ENCODE peak calls at places on chromosomes 6 and 20, in six cellular contexts. Q is ovary; O is CD8-positive, alpha-beta T cell; I is cardiac muscle cell; X is PC-3; S is fibroblast of lung. A is an unnamed sample. For H3K4me1 and H3K9me3, the result is how much of the 10 kb centered on the place peaks cover.

GRCh38 chr20:35992713-35993335 is 24.4 kb downstream of the CNBD2 start:
- DNase-seq in Q (peak), O (peak), I (peak), X (peak), S (peak), A (no peak)

GRCh38 chr6:29561091-29561490 is 1.6 kb upstream of the UBD start:
- DNase-seq in Q (no peak), O (no peak), I (no peak), X (no peak), S (no peak), A (no peak)

GRCh38 chr6:134882426-134883038 is 67.4 kb downstream of the ALDH8A1 start:
- DNase-seq in Q (peak), O (peak), I (peak), X (peak), S (peak), A (peak)

GRCh38 chr20:31497838-31498540 is 16.3 kb upstream of the HM13 start:
- DNase-seq in Q (no peak), O (no peak), I (peak), X (no peak), S (peak), A (no peak)

GRCh38 chr6:148470606-148471299 is 128.1 kb downstream of the SASH1 start:
- DNase-seq in Q (no peak), O (no peak), I (no peak), X (no peak), S (no peak), A (no peak)

GRCh38 chr6:31831350-31832215 is 4.0 kb downstream of the HSPA1B start:
- DNase-seq in Q (no peak), O (no peak), I (no peak), X (no peak), S (no peak), A (no peak)

GRCh38 chr20:24782801-24783630 is 166.1 kb upstream of the CST7 start:
- DNase-seq in Q (no peak), O (no peak), I (no peak), X (peak), S (no peak), A (no peak)

GRCh38 chr20:19833395-19833794 is 75.3 kb downstream of the RIN2 start:
- DNase-seq in Q (no peak), O (no peak), I (no peak), X (no peak), S (no peak), A (no peak)

GRCh38 chr6:106799008-106799952 is 169.9 kb downstream of the QRSL1 start:
- DNase-seq in Q (no peak), O (no peak), I (peak), X (peak), S (peak), A (no peak)

DNA sequence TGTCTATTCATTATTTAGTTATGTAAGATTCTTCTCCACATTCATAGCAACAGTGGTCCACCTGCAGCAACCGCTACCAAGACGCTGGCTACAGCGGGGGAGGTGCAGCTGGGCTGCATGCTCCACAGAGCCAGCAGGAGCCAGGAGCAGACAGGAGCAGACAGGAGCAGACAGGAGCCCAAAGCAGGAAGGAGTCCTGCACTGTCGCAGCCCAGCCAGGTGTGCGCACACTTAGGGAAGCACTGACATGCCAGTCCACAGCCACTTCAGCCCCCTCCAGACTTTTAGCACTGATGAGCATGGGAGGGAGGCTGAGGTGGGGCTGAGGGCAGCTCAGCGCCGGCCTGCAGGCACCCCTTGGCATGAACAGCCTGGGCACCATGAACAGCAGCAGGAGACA is 19.6 kb downstream of the KIF16B start:
- DNase-seq in Q (no peak), O (no peak), I (no peak), X (no peak), S (no peak), A (no peak)
- H3K4me3 ChIP-seq in Q (no peak), O (no peak), I (no peak), X (no peak), S (no peak), A (no peak)

GRCh38 chr6:13406781-13407180 is 78.4 kb upstream of the TBC1D7 start:
- DNase-seq in Q (no peak), O (no peak), I (peak), X (no peak), S (no peak), A (no peak)

GRCh38 chr6:13404892-13405254 is 76.5 kb upstream of the TBC1D7 start:
- DNase-seq in Q (no peak), O (no peak), I (no peak), X (no peak), S (no peak), A (no peak)

GRCh38 chr6:13406051-13406477 is 77.7 kb upstream of the TBC1D7 start:
- DNase-seq in Q (no peak), O (no peak), I (no peak), X (no peak), S (no peak), A (no peak)

GRCh38 chr6:13402711-13403110 is 74.4 kb upstream of the TBC1D7 start:
- DNase-seq in Q (no peak), O (no peak), I (no peak), X (peak), S (no peak), A (no peak)

GRCh38 chr6:13404115-13404891 is 76.0 kb upstream of the TBC1D7 start:
- DNase-seq in Q (no peak), O (no peak), I (peak), X (peak), S (peak), A (no peak)
- H3K4me1 ChIP-seq in Q (under half), O (under half), I (under half), X (under half), S (under half), A (under half)

GRCh38 chr6:140193269-140193668 is 818.8 kb upstream of the CITED2 start:
- DNase-seq in Q (no peak), O (no peak), I (no peak), X (no peak), S (peak), A (no peak)
- H3K9me3 ChIP-seq in Q (under half), O (under half), I (under half), X (under half), S (under half), A (under half)

DNA sequence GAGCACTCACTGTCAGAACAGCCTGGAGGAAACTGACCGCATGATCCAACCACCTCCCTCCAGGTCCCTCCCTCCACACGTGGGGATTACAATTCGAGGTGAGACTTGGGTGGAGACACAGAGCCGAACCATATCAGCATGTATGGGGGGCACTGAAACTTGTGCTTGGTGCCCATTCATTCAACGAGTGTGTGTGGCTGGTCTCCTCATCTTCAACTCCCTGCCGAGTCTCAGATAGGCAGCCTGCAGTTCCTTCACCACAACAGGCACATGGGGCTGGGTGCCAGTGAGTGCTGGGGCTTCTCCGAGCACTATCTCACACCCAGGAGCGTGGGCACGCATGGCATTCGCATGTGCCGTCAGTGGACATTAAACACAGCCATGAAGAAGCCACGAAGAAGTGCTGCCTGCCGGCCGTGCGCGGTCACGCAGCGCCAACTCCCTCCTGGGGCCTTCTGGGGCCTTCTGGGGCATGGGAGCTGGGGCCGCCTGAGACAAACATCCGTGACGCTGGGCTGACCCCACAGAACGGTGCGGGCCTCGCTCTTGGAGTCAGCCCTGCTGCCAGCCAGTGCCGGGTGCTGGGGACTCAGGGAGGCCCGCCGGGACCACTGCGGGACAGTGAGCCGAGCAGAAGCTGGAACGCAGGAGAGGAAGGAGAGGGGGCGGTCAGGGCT is 714 bp upstream of the RTEL1 start:
- DNase-seq in Q (no peak), O (no peak), I (no peak), X (no peak), S (peak), A (no peak)
- H3K4me3 ChIP-seq in Q (peak), O (peak), I (no peak), X (peak), S (peak), A (peak)

GRCh38 chr6:36116943-36117342 is 13.4 kb upstream of the MAPK13 start:
- DNase-seq in Q (no peak), O (no peak), I (no peak), X (no peak), S (no peak), A (no peak)

GRCh38 chr6:36116480-36116879 is 13.8 kb upstream of the MAPK13 start:
- DNase-seq in Q (no peak), O (no peak), I (no peak), X (no peak), S (no peak), A (no peak)

GRCh38 chr6:36116066-36116465 is 14.2 kb upstream of the MAPK13 start:
- DNase-seq in Q (no peak), O (no peak), I (no peak), X (no peak), S (no peak), A (no peak)

GRCh38 chr6:36114798-36115408 is 15.4 kb upstream of the MAPK13 start:
- DNase-seq in Q (no peak), O (no peak), I (no peak), X (no peak), S (no peak), A (no peak)

DNA sequence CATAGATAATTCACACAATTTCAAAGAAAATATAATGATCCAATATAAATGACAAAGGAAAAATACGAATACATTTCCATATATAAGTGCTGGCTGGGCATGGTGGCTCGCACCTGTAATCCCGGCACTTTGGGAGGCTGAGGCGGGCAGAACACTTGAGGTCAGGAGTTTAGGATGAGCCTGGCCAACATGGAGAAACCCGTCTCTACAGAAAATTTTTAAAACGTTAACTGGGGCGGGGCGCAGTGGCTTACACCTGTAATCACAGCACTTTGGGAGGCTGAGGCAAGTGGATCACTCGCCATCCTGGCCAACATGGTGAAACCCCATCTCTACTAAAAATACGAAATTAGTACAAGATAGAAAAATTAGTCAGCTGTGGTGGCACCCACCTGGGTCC is 14.9 kb upstream of the MAPK13 start:
- DNase-seq in Q (no peak), O (no peak), I (no peak), X (no peak), S (no peak), A (no peak)
- H3K4me1 ChIP-seq in Q (under half), O (half or more), I (under half), X (under half), S (under half), A (under half)

A was measured in right atrium auricular region.